ENCODE peak calls at places on chromosomes 13 and 19, in four cellular contexts. One of them, this sample, is unnamed. For H3K9me3 and H3K4me1, the result is how much of the 10 kb centered on the place peaks cover.

GRCh38 chr19:49126575-49126974 is 7.2 kb downstream of the PPFIA3 start:
- DNase-seq in heart left ventricle: no peak
- DNase-seq in heart right ventricle: no peak
- DNase-seq in upper lobe of left lung: no peak
- DNase-seq in this sample: no peak

GRCh38 chr13:50340566-50341287 is 325.5 kb downstream of the KCNRG start:
- DNase-seq in upper lobe of left lung: no peak
- DNase-seq in heart left ventricle: peak
- DNase-seq in heart right ventricle: peak
- DNase-seq in this sample: no peak

GRCh38 chr13:30125422-30126073 is 181.8 kb downstream of the KATNAL1 start:
- DNase-seq in heart left ventricle: no peak
- DNase-seq in upper lobe of left lung: peak
- DNase-seq in heart right ventricle: no peak
- DNase-seq in this sample: no peak

GRCh38 chr13:51818771-51819511 is 15.0 kb upstream of the DHRS12 start:
- DNase-seq in heart left ventricle: no peak
- DNase-seq in heart right ventricle: no peak
- DNase-seq in upper lobe of left lung: no peak
- DNase-seq in this sample: no peak

GRCh38 chr19:32265991-32266390 is 79.4 kb upstream of the ZNF507 start:
- DNase-seq in heart right ventricle: no peak
- DNase-seq in upper lobe of left lung: no peak
- DNase-seq in heart left ventricle: no peak
- DNase-seq in this sample: no peak

GRCh38 chr19:6530385-6531162 is at the start of gene TNFSF9:
- DNase-seq in heart right ventricle: peak
- DNase-seq in heart left ventricle: peak
- DNase-seq in upper lobe of left lung: peak
- DNase-seq in this sample: peak

GRCh38 chr19:2239771-2240770 is 3.4 kb downstream of the SF3A2 start:
- DNase-seq in heart right ventricle: no peak
- DNase-seq in upper lobe of left lung: peak
- DNase-seq in heart left ventricle: no peak
- DNase-seq in this sample: no peak

GRCh38 chr19:35671818-35672217 is 5.5 kb downstream of the UPK1A start:
- DNase-seq in upper lobe of left lung: no peak
- DNase-seq in heart left ventricle: no peak
- DNase-seq in heart right ventricle: no peak
- DNase-seq in this sample: no peak

GRCh38 chr19:3210347-3211017 is 14.0 kb upstream of the CELF5 start:
- DNase-seq in upper lobe of left lung: peak
- DNase-seq in heart left ventricle: peak
- DNase-seq in heart right ventricle: peak
- DNase-seq in this sample: peak

GRCh38 chr13:79480954-79481684 is at the start of gene NDFIP2:
- DNase-seq in heart right ventricle: peak
- DNase-seq in upper lobe of left lung: peak
- DNase-seq in heart left ventricle: peak
- DNase-seq in this sample: peak

GRCh38 chr13:48833412-48833811 is 142.3 kb upstream of the FNDC3A start:
- DNase-seq in heart right ventricle: no peak
- DNase-seq in heart left ventricle: no peak
- DNase-seq in upper lobe of left lung: no peak
- DNase-seq in this sample: no peak

GRCh38 chr13:114109646-114110045 is 22.8 kb downstream of the RASA3 start:
- DNase-seq in heart left ventricle: no peak
- DNase-seq in upper lobe of left lung: peak
- DNase-seq in heart right ventricle: no peak
- DNase-seq in this sample: no peak

GRCh38 chr13:24882665-24883064 is 118.7 kb downstream of the RNF17 start:
- DNase-seq in heart left ventricle: no peak
- DNase-seq in heart right ventricle: no peak
- DNase-seq in upper lobe of left lung: no peak
- DNase-seq in this sample: no peak

GRCh38 chr19:52981329-52981728 is 18.6 kb upstream of the ZNF816 start:
- DNase-seq in heart right ventricle: no peak
- DNase-seq in heart left ventricle: no peak
- DNase-seq in upper lobe of left lung: no peak
- DNase-seq in this sample: no peak

GRCh38 chr19:30733826-30734550 is 361.8 kb downstream of the ZNF536 start:
- DNase-seq in heart right ventricle: no peak
- DNase-seq in upper lobe of left lung: no peak
- DNase-seq in heart left ventricle: no peak
- DNase-seq in this sample: no peak

GRCh38 chr19:55486043-55486970 is 1.3 kb downstream of the NAT14 start:
- DNase-seq in heart right ventricle: no peak
- DNase-seq in upper lobe of left lung: peak
- DNase-seq in heart left ventricle: peak
- DNase-seq in this sample: no peak

GRCh38 chr19:13163609-13164364 is 13.6 kb downstream of the IER2 start:
- DNase-seq in heart left ventricle: peak
- DNase-seq in upper lobe of left lung: peak
- DNase-seq in heart right ventricle: peak
- DNase-seq in this sample: peak

GRCh38 chr13:59409651-59410200 is 754.0 kb downstream of the DIAPH3 start:
- DNase-seq in upper lobe of left lung: no peak
- DNase-seq in heart left ventricle: no peak
- DNase-seq in heart right ventricle: no peak
- DNase-seq in this sample: no peak

GRCh38 chr19:3184847-3185481 is 766 bp upstream of the NCLN start:
- DNase-seq in upper lobe of left lung: peak
- DNase-seq in heart right ventricle: peak
- DNase-seq in heart left ventricle: peak
- DNase-seq in this sample: peak

GRCh38 chr19:5903502-5904301 is at the start of gene NDUFA11:
- DNase-seq in heart right ventricle: peak
- DNase-seq in upper lobe of left lung: peak
- DNase-seq in heart left ventricle: peak
- DNase-seq in this sample: peak

GRCh38 chr13:79462895-79463294 is 18.1 kb upstream of the NDFIP2 start:
- DNase-seq in upper lobe of left lung: no peak
- DNase-seq in heart left ventricle: no peak
- DNase-seq in heart right ventricle: no peak
- DNase-seq in this sample: no peak

GRCh38 chr19:1469936-1470863 is 8.8 kb downstream of the C19orf25 start:
- DNase-seq in heart left ventricle: peak
- DNase-seq in upper lobe of left lung: no peak
- DNase-seq in heart right ventricle: peak
- DNase-seq in this sample: peak

GRCh38 chr13:50323440-50324070 is 308.3 kb downstream of the KCNRG start:
- DNase-seq in upper lobe of left lung: no peak
- DNase-seq in heart right ventricle: no peak
- DNase-seq in heart left ventricle: no peak
- DNase-seq in this sample: no peak

GRCh38 chr13:67069117-67069767 is 160.9 kb downstream of the PCDH9 start:
- DNase-seq in upper lobe of left lung: no peak
- DNase-seq in heart right ventricle: no peak
- DNase-seq in heart left ventricle: no peak
- DNase-seq in this sample: no peak

GRCh38 chr13:48000559-48001126 is 430 bp downstream of the SUCLA2 start:
- DNase-seq in upper lobe of left lung: peak
- DNase-seq in heart right ventricle: no peak
- DNase-seq in heart left ventricle: peak
- DNase-seq in this sample: no peak

GRCh38 chr13:64289702-64290101 is 2874.1 kb upstream of the PCDH20 start:
- DNase-seq in upper lobe of left lung: no peak
- DNase-seq in heart left ventricle: no peak
- DNase-seq in heart right ventricle: no peak
- DNase-seq in this sample: no peak

GRCh38 chr19:12838182-12838890 is at the start of gene MAST1:
- DNase-seq in heart left ventricle: no peak
- DNase-seq in heart right ventricle: peak
- DNase-seq in upper lobe of left lung: peak
- DNase-seq in this sample: no peak

GRCh38 chr19:10471909-10472308 is 31.2 kb downstream of the KEAP1 start:
- DNase-seq in heart left ventricle: no peak
- DNase-seq in upper lobe of left lung: no peak
- DNase-seq in heart right ventricle: no peak
- DNase-seq in this sample: no peak

GRCh38 chr19:37114001-37114400 is 35.8 kb downstream of the ZNF420 start:
- DNase-seq in heart right ventricle: no peak
- DNase-seq in heart left ventricle: no peak
- DNase-seq in upper lobe of left lung: no peak
- DNase-seq in this sample: no peak
- H3K9me3 ChIP-seq in heart right ventricle: half or more
- H3K9me3 ChIP-seq in heart left ventricle: under half
- H3K9me3 ChIP-seq in upper lobe of left lung: half or more
- H3K9me3 ChIP-seq in this sample: half or more

GRCh38 chr13:33110386-33110712 is 94.1 kb downstream of the KL start:
- DNase-seq in heart right ventricle: no peak
- DNase-seq in upper lobe of left lung: no peak
- DNase-seq in heart left ventricle: no peak
- DNase-seq in this sample: no peak

GRCh38 chr13:33109319-33109718 is 93.1 kb downstream of the KL start:
- DNase-seq in heart left ventricle: no peak
- DNase-seq in heart right ventricle: no peak
- DNase-seq in upper lobe of left lung: no peak
- DNase-seq in this sample: no peak

GRCh38 chr13:33108620-33109019 is 92.4 kb downstream of the KL start:
- DNase-seq in heart left ventricle: no peak
- DNase-seq in upper lobe of left lung: no peak
- DNase-seq in heart right ventricle: no peak
- DNase-seq in this sample: no peak

GRCh38 chr13:33110713-33111413 is 94.6 kb downstream of the KL start:
- DNase-seq in heart right ventricle: peak
- DNase-seq in upper lobe of left lung: peak
- DNase-seq in heart left ventricle: peak
- DNase-seq in this sample: peak

DNA sequence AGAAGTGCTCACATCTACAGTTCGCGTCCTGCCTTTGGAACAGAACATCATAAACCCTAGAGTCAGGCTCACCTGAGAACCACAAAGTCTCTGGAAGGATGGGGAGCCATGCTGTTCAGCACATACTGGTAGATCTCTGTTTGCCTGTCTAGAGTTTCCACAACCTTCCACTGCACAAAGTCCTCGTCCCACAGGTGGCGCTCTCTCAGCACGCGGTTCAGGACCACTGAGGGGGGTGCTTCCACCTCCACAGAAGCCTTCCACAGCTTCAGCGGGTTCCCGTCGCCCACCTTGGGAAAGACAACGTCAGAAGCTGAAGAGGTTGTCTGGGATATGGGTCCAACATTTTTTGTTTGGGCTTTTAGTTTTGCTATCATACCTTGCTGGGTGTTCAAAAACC is 93.6 kb downstream of the KL start:
- DNase-seq in heart left ventricle: no peak
- DNase-seq in heart right ventricle: no peak
- DNase-seq in upper lobe of left lung: no peak
- DNase-seq in this sample: no peak
- H3K4me1 ChIP-seq in heart left ventricle: half or more
- H3K4me1 ChIP-seq in heart right ventricle: half or more
- H3K4me1 ChIP-seq in upper lobe of left lung: under half
- H3K4me1 ChIP-seq in this sample: half or more

GRCh38 chr19:29154163-29154562 is 58.8 kb downstream of the UQCRFS1 start:
- DNase-seq in heart right ventricle: no peak
- DNase-seq in heart left ventricle: no peak
- DNase-seq in upper lobe of left lung: no peak
- DNase-seq in this sample: no peak

DNA sequence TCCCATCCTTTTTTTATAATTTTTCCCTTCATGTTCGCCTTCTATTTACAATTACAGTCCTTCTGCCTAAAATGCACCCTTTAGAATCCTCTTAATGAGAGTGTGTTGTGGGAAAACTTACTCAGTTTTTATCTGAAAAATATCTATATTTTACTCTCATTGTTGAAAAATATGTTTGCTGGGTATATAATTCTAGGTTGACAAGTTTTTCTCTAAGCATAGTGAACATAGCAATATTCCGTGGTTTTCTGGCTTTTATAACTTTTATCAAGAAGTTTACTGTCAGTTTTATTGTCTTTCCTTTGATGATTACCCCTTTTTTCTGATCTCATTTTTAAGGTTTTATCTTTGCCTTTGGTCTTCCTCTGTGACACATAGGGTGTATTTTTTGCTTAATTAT is 57.3 kb downstream of the UQCRFS1 start:
- DNase-seq in heart left ventricle: no peak
- DNase-seq in heart right ventricle: no peak
- DNase-seq in upper lobe of left lung: no peak
- DNase-seq in this sample: no peak
- H3K9me3 ChIP-seq in heart left ventricle: under half
- H3K9me3 ChIP-seq in heart right ventricle: under half
- H3K9me3 ChIP-seq in upper lobe of left lung: under half
- H3K9me3 ChIP-seq in this sample: under half

DNA sequence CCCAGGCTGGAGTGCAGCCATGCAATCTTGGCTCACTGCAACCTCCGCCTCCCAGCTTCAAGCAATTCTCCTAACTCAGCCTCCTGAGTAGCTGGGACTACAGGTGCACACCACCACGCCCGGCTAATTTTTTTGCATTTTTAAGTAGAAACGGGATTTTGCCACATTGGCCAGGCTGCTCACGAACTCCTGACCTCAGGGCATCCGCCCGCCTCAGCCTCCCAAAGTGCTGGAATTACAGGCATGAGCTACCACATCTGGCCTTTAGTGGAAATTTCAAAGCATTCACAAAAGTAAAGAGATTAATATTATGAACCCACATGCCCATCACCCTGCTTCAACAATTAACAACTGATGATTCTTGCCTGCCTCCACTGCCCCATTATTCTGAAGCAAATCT is 20.5 kb upstream of the LATS2 start:
- DNase-seq in heart right ventricle: no peak
- DNase-seq in upper lobe of left lung: no peak
- DNase-seq in heart left ventricle: no peak
- DNase-seq in this sample: no peak
- H3K4me1 ChIP-seq in heart right ventricle: under half
- H3K4me1 ChIP-seq in upper lobe of left lung: under half
- H3K4me1 ChIP-seq in heart left ventricle: under half
- H3K4me1 ChIP-seq in this sample: under half

GRCh38 chr19:27393591-27393990 is 1819.4 kb downstream of the UQCRFS1 start:
- DNase-seq in heart right ventricle: no peak
- DNase-seq in heart left ventricle: no peak
- DNase-seq in upper lobe of left lung: no peak
- DNase-seq in this sample: no peak
- H3K9me3 ChIP-seq in heart right ventricle: under half
- H3K9me3 ChIP-seq in heart left ventricle: under half
- H3K9me3 ChIP-seq in upper lobe of left lung: under half
- H3K9me3 ChIP-seq in this sample: half or more

This sample was measured in left ventricle myocardium inferior.